ENCODE peak calls at places on chromosomes 7 and 10, in five cellular contexts. One of them, this sample, is unnamed.

GRCh38 chr7:3239291-3239691 is 61.8 kb upstream of the SDK1 start:
- DNase-seq in tibial nerve: no peak
- DNase-seq in mucosa of gallbladder: no peak
- DNase-seq in iPS-NIHi11: no peak
- DNase-seq in T-cell: no peak
- DNase-seq in this sample: no peak

GRCh38 chr7:134744569-134744968 is 34.9 kb upstream of the CALD1 start:
- DNase-seq in T-cell: no peak
- DNase-seq in tibial nerve: no peak
- DNase-seq in mucosa of gallbladder: no peak
- DNase-seq in iPS-NIHi11: peak
- DNase-seq in this sample: no peak

GRCh38 chr7:53238021-53238605 is 202.7 kb downstream of the POM121L12 start:
- DNase-seq in T-cell: no peak
- DNase-seq in tibial nerve: no peak
- DNase-seq in mucosa of gallbladder: no peak
- DNase-seq in iPS-NIHi11: no peak
- DNase-seq in this sample: no peak

GRCh38 chr10:51291961-51292360 is 217.7 kb downstream of the PRKG1 start:
- DNase-seq in mucosa of gallbladder: no peak
- DNase-seq in iPS-NIHi11: no peak
- DNase-seq in T-cell: no peak
- DNase-seq in tibial nerve: no peak
- DNase-seq in this sample: no peak

GRCh38 chr7:100803398-100804161 is 23.7 kb downstream of the EPHB4 start:
- DNase-seq in T-cell: peak
- DNase-seq in mucosa of gallbladder: peak
- DNase-seq in iPS-NIHi11: peak
- DNase-seq in tibial nerve: peak
- DNase-seq in this sample: peak

GRCh38 chr7:6636741-6637543 is at the start of gene ZNF316:
- DNase-seq in tibial nerve: peak
- DNase-seq in mucosa of gallbladder: peak
- DNase-seq in iPS-NIHi11: peak
- DNase-seq in T-cell: no peak
- DNase-seq in this sample: peak

GRCh38 chr7:137774793-137775201 is 72.0 kb downstream of the DGKI start:
- DNase-seq in T-cell: no peak
- DNase-seq in iPS-NIHi11: no peak
- DNase-seq in mucosa of gallbladder: no peak
- DNase-seq in tibial nerve: no peak
- DNase-seq in this sample: no peak

GRCh38 chr10:1114355-1115261 is 58.4 kb downstream of the WDR37 start:
- DNase-seq in tibial nerve: no peak
- DNase-seq in T-cell: no peak
- DNase-seq in iPS-NIHi11: no peak
- DNase-seq in mucosa of gallbladder: no peak
- DNase-seq in this sample: peak

GRCh38 chr10:51640120-51640819 is 59.1 kb downstream of the CSTF2T start:
- DNase-seq in mucosa of gallbladder: no peak
- DNase-seq in T-cell: no peak
- DNase-seq in tibial nerve: no peak
- DNase-seq in iPS-NIHi11: no peak
- DNase-seq in this sample: no peak

GRCh38 chr7:32335107-32335506 is 155.1 kb downstream of the LSM5 start:
- DNase-seq in T-cell: no peak
- DNase-seq in tibial nerve: no peak
- DNase-seq in iPS-NIHi11: no peak
- DNase-seq in mucosa of gallbladder: no peak
- DNase-seq in this sample: no peak

GRCh38 chr7:149558149-149558861 is 60.7 kb upstream of the ZNF746 start:
- DNase-seq in iPS-NIHi11: no peak
- DNase-seq in T-cell: no peak
- DNase-seq in mucosa of gallbladder: no peak
- DNase-seq in tibial nerve: no peak
- DNase-seq in this sample: no peak

GRCh38 chr10:102310356-102311024 is 65.2 kb downstream of the GBF1 start:
- DNase-seq in tibial nerve: no peak
- DNase-seq in T-cell: no peak
- DNase-seq in mucosa of gallbladder: peak
- DNase-seq in iPS-NIHi11: peak
- DNase-seq in this sample: no peak

GRCh38 chr10:101777085-101777856 is 1.4 kb upstream of the FGF8 start:
- DNase-seq in tibial nerve: no peak
- DNase-seq in T-cell: no peak
- DNase-seq in iPS-NIHi11: no peak
- DNase-seq in mucosa of gallbladder: no peak
- DNase-seq in this sample: peak

GRCh38 chr10:30534465-30535144 is 94.9 kb downstream of the LYZL2 start:
- DNase-seq in iPS-NIHi11: peak
- DNase-seq in mucosa of gallbladder: peak
- DNase-seq in tibial nerve: peak
- DNase-seq in T-cell: peak
- DNase-seq in this sample: peak

GRCh38 chr10:72272689-72273409 is 875 bp upstream of the DDIT4 start:
- DNase-seq in mucosa of gallbladder: peak
- DNase-seq in iPS-NIHi11: peak
- DNase-seq in tibial nerve: peak
- DNase-seq in T-cell: no peak
- DNase-seq in this sample: peak

GRCh38 chr10:89221919-89222318 is 14.8 kb upstream of the CH25H start:
- DNase-seq in T-cell: no peak
- DNase-seq in iPS-NIHi11: no peak
- DNase-seq in tibial nerve: no peak
- DNase-seq in mucosa of gallbladder: no peak
- DNase-seq in this sample: no peak

GRCh38 chr10:28585076-28585475 is 52.2 kb downstream of the WAC start:
- DNase-seq in mucosa of gallbladder: no peak
- DNase-seq in iPS-NIHi11: no peak
- DNase-seq in T-cell: no peak
- DNase-seq in tibial nerve: no peak
- DNase-seq in this sample: no peak

GRCh38 chr7:100088621-100089457 is at the start of gene COPS6:
- DNase-seq in T-cell: peak
- DNase-seq in iPS-NIHi11: peak
- DNase-seq in tibial nerve: peak
- DNase-seq in mucosa of gallbladder: peak
- DNase-seq in this sample: peak

GRCh38 chr7:11458736-11459483 is 373.1 kb downstream of the THSD7A start:
- DNase-seq in iPS-NIHi11: no peak
- DNase-seq in mucosa of gallbladder: peak
- DNase-seq in tibial nerve: no peak
- DNase-seq in T-cell: no peak
- DNase-seq in this sample: no peak

GRCh38 chr10:93379366-93380042 is 102.6 kb downstream of the MYOF start:
- DNase-seq in T-cell: no peak
- DNase-seq in iPS-NIHi11: no peak
- DNase-seq in tibial nerve: no peak
- DNase-seq in mucosa of gallbladder: no peak
- DNase-seq in this sample: no peak

GRCh38 chr7:13933106-13933505 is 56.4 kb downstream of the ETV1 start:
- DNase-seq in mucosa of gallbladder: no peak
- DNase-seq in tibial nerve: no peak
- DNase-seq in T-cell: no peak
- DNase-seq in iPS-NIHi11: no peak
- DNase-seq in this sample: no peak

GRCh38 chr7:41869596-41869995 is 166.7 kb upstream of the INHBA start:
- DNase-seq in iPS-NIHi11: no peak
- DNase-seq in tibial nerve: no peak
- DNase-seq in T-cell: no peak
- DNase-seq in mucosa of gallbladder: no peak
- DNase-seq in this sample: no peak

GRCh38 chr7:4681922-4682620 is at the start of gene FOXK1:
- DNase-seq in iPS-NIHi11: peak
- DNase-seq in tibial nerve: peak
- DNase-seq in mucosa of gallbladder: peak
- DNase-seq in T-cell: peak
- DNase-seq in this sample: peak

GRCh38 chr7:71661671-71662224 is 529.8 kb downstream of the GALNT17 start:
- DNase-seq in T-cell: no peak
- DNase-seq in mucosa of gallbladder: no peak
- DNase-seq in iPS-NIHi11: no peak
- DNase-seq in tibial nerve: no peak
- DNase-seq in this sample: no peak

GRCh38 chr7:52498319-52498718 is 537.1 kb upstream of the POM121L12 start:
- DNase-seq in T-cell: no peak
- DNase-seq in tibial nerve: no peak
- DNase-seq in iPS-NIHi11: no peak
- DNase-seq in mucosa of gallbladder: no peak
- DNase-seq in this sample: no peak

GRCh38 chr7:24441331-24442059 is 131.8 kb upstream of the PALS2 start:
- DNase-seq in mucosa of gallbladder: no peak
- DNase-seq in tibial nerve: no peak
- DNase-seq in iPS-NIHi11: no peak
- DNase-seq in T-cell: no peak
- DNase-seq in this sample: no peak

GRCh38 chr10:43389867-43390266 is 18.4 kb downstream of the FXYD4 start:
- DNase-seq in mucosa of gallbladder: no peak
- DNase-seq in iPS-NIHi11: no peak
- DNase-seq in tibial nerve: no peak
- DNase-seq in T-cell: no peak
- DNase-seq in this sample: no peak

GRCh38 chr7:117458977-117459583 is 20.7 kb upstream of the CFTR start:
- DNase-seq in T-cell: no peak
- DNase-seq in iPS-NIHi11: no peak
- DNase-seq in mucosa of gallbladder: no peak
- DNase-seq in tibial nerve: no peak
- DNase-seq in this sample: no peak

GRCh38 chr10:132610071-132610701 is 72.6 kb downstream of the INPP5A start:
- DNase-seq in tibial nerve: no peak
- DNase-seq in mucosa of gallbladder: no peak
- DNase-seq in iPS-NIHi11: no peak
- DNase-seq in T-cell: no peak
- DNase-seq in this sample: peak